ENCODE peak calls at places on chromosomes 4 and X, in six cellular contexts. One of them, this sample, is unnamed.

GRCh38 chr4:76300012-76300411 is 6.5 kb upstream of the STBD1 start:
- DNase-seq in dermis blood vessel endothelial cell: no peak
- DNase-seq in endothelial cell: no peak
- DNase-seq in uterus: no peak
- DNase-seq in AG08396: no peak
- DNase-seq in cardiac muscle cell: no peak
- DNase-seq in this sample: no peak

GRCh38 chr4:71229477-71230257 is 109.2 kb upstream of the SLC4A4 start:
- DNase-seq in cardiac muscle cell: peak; percentile 77
- DNase-seq in uterus: no peak
- DNase-seq in endothelial cell: peak; percentile 16
- DNase-seq in dermis blood vessel endothelial cell: peak; percentile 35
- DNase-seq in AG08396: peak; percentile 55
- DNase-seq in this sample: no peak

GRCh38 chrX:120014354-120015129 is 62.9 kb downstream of the RHOXF2B start:
- DNase-seq in uterus: no peak
- DNase-seq in endothelial cell: no peak
- DNase-seq in cardiac muscle cell: no peak
- DNase-seq in dermis blood vessel endothelial cell: no peak
- DNase-seq in AG08396: no peak
- DNase-seq in this sample: no peak

GRCh38 chrX:46298821-46299220 is 246.4 kb downstream of the ZNF674 start:
- DNase-seq in AG08396: peak; percentile 56
- DNase-seq in uterus: no peak
- DNase-seq in endothelial cell: no peak
- DNase-seq in dermis blood vessel endothelial cell: no peak
- DNase-seq in cardiac muscle cell: no peak
- DNase-seq in this sample: no peak

GRCh38 chrX:30153881-30154260 is 61.5 kb upstream of the MAGEB2 start:
- DNase-seq in uterus: no peak
- DNase-seq in dermis blood vessel endothelial cell: no peak
- DNase-seq in AG08396: no peak
- DNase-seq in cardiac muscle cell: no peak
- DNase-seq in endothelial cell: no peak
- DNase-seq in this sample: no peak

GRCh38 chrX:154748712-154749339 is 2.1 kb downstream of the GAB3 start:
- DNase-seq in dermis blood vessel endothelial cell: peak; percentile 77
- DNase-seq in cardiac muscle cell: peak; percentile 61
- DNase-seq in endothelial cell: peak; percentile 40
- DNase-seq in AG08396: peak; percentile 64
- DNase-seq in uterus: peak; percentile 25
- DNase-seq in this sample: no peak

GRCh38 chrX:63747331-63747730 is 37.7 kb downstream of the ARHGEF9 start:
- DNase-seq in uterus: no peak
- DNase-seq in cardiac muscle cell: peak; percentile 14
- DNase-seq in endothelial cell: no peak
- DNase-seq in AG08396: peak; percentile 37
- DNase-seq in dermis blood vessel endothelial cell: peak; percentile 85
- DNase-seq in this sample: no peak

GRCh38 chrX:15292861-15293260 is 22.6 kb downstream of the ASB11 start:
- DNase-seq in AG08396: no peak
- DNase-seq in cardiac muscle cell: no peak
- DNase-seq in dermis blood vessel endothelial cell: peak; percentile 22
- DNase-seq in endothelial cell: no peak
- DNase-seq in uterus: no peak
- DNase-seq in this sample: no peak

GRCh38 chr4:1336079-1336478 is 10.9 kb upstream of the UVSSA start:
- DNase-seq in AG08396: no peak
- DNase-seq in uterus: no peak
- DNase-seq in cardiac muscle cell: no peak
- DNase-seq in endothelial cell: no peak
- DNase-seq in dermis blood vessel endothelial cell: no peak
- DNase-seq in this sample: no peak

GRCh38 chr4:67700119-67700873 is 659 bp downstream of the UBA6 start:
- DNase-seq in cardiac muscle cell: no peak
- DNase-seq in uterus: no peak
- DNase-seq in endothelial cell: no peak
- DNase-seq in AG08396: peak; percentile 19
- DNase-seq in dermis blood vessel endothelial cell: peak; percentile 10
- DNase-seq in this sample: no peak

GRCh38 chr4:153109296-153109868 is 94.9 kb upstream of the TRIM2 start:
- DNase-seq in AG08396: no peak
- DNase-seq in uterus: no peak
- DNase-seq in cardiac muscle cell: no peak
- DNase-seq in dermis blood vessel endothelial cell: no peak
- DNase-seq in endothelial cell: no peak
- DNase-seq in this sample: no peak

GRCh38 chrX:40883021-40883619 is 147.8 kb upstream of the MED14 start:
- DNase-seq in endothelial cell: no peak
- DNase-seq in AG08396: no peak
- DNase-seq in dermis blood vessel endothelial cell: no peak
- DNase-seq in uterus: no peak
- DNase-seq in cardiac muscle cell: no peak
- DNase-seq in this sample: no peak

GRCh38 chr4:58553031-58553430 is 1442.8 kb upstream of the IGFBP7 start:
- DNase-seq in uterus: no peak
- DNase-seq in cardiac muscle cell: no peak
- DNase-seq in AG08396: no peak
- DNase-seq in endothelial cell: no peak
- DNase-seq in dermis blood vessel endothelial cell: no peak
- DNase-seq in this sample: no peak

GRCh38 chr4:48275247-48275646 is 5.6 kb upstream of the TEC start:
- DNase-seq in cardiac muscle cell: peak; percentile 18
- DNase-seq in dermis blood vessel endothelial cell: peak; percentile 45
- DNase-seq in uterus: no peak
- DNase-seq in endothelial cell: peak; percentile 20
- DNase-seq in AG08396: peak; percentile 29
- DNase-seq in this sample: no peak

GRCh38 chr4:118180776-118181175 is 146.5 kb downstream of the NDST3 start:
- DNase-seq in endothelial cell: no peak
- DNase-seq in cardiac muscle cell: no peak
- DNase-seq in dermis blood vessel endothelial cell: no peak
- DNase-seq in AG08396: no peak
- DNase-seq in uterus: no peak
- DNase-seq in this sample: no peak

GRCh38 chrX:70226048-70226447 is 8.4 kb upstream of the AWAT1 start:
- DNase-seq in uterus: no peak
- DNase-seq in cardiac muscle cell: no peak
- DNase-seq in AG08396: no peak
- DNase-seq in endothelial cell: no peak
- DNase-seq in dermis blood vessel endothelial cell: no peak
- DNase-seq in this sample: no peak

GRCh38 chr4:169649545-169650226 is 29.3 kb downstream of the CLCN3 start:
- DNase-seq in endothelial cell: no peak
- DNase-seq in cardiac muscle cell: peak; percentile 35
- DNase-seq in uterus: no peak
- DNase-seq in AG08396: no peak
- DNase-seq in dermis blood vessel endothelial cell: no peak
- DNase-seq in this sample: no peak

GRCh38 chrX:46704767-46705386 is 54.0 kb downstream of the SLC9A7 start:
- DNase-seq in endothelial cell: no peak
- DNase-seq in dermis blood vessel endothelial cell: peak; percentile 48
- DNase-seq in uterus: no peak
- DNase-seq in AG08396: no peak
- DNase-seq in cardiac muscle cell: no peak
- DNase-seq in this sample: no peak

GRCh38 chr4:152780267-152780811 is 585 bp downstream of the ARFIP1 start:
- DNase-seq in endothelial cell: peak; percentile 36
- DNase-seq in AG08396: peak; percentile 25
- DNase-seq in dermis blood vessel endothelial cell: no peak
- DNase-seq in cardiac muscle cell: no peak
- DNase-seq in uterus: no peak
- DNase-seq in this sample: no peak

GRCh38 chrX:151975736-151976275 is 1.3 kb upstream of the GABRE start:
- DNase-seq in cardiac muscle cell: no peak
- DNase-seq in endothelial cell: no peak
- DNase-seq in AG08396: no peak
- DNase-seq in uterus: no peak
- DNase-seq in dermis blood vessel endothelial cell: no peak
- DNase-seq in this sample: no peak

GRCh38 chr4:168124008-168124641 is 31.8 kb downstream of the ANXA10 start:
- DNase-seq in AG08396: no peak
- DNase-seq in dermis blood vessel endothelial cell: peak; percentile 41
- DNase-seq in endothelial cell: no peak
- DNase-seq in uterus: no peak
- DNase-seq in cardiac muscle cell: no peak
- DNase-seq in this sample: no peak

GRCh38 chr4:24001945-24002640 is 112.2 kb upstream of the PPARGC1A start:
- DNase-seq in AG08396: no peak
- DNase-seq in dermis blood vessel endothelial cell: no peak
- DNase-seq in uterus: no peak
- DNase-seq in cardiac muscle cell: no peak
- DNase-seq in endothelial cell: no peak
- DNase-seq in this sample: no peak

GRCh38 chr4:81724925-81725329 is 253.2 kb upstream of the RASGEF1B start:
- DNase-seq in dermis blood vessel endothelial cell: no peak
- DNase-seq in cardiac muscle cell: no peak
- DNase-seq in AG08396: no peak
- DNase-seq in endothelial cell: no peak
- DNase-seq in uterus: no peak
- DNase-seq in this sample: peak; percentile 38

GRCh38 chrX:136086521-136086920 is 60.8 kb upstream of the FHL1 start:
- DNase-seq in cardiac muscle cell: no peak
- DNase-seq in AG08396: no peak
- DNase-seq in dermis blood vessel endothelial cell: no peak
- DNase-seq in endothelial cell: no peak
- DNase-seq in uterus: no peak
- DNase-seq in this sample: no peak

GRCh38 chr4:112652216-112652615 is 15.3 kb downstream of the LARP7 start:
- DNase-seq in dermis blood vessel endothelial cell: no peak
- DNase-seq in uterus: no peak
- DNase-seq in AG08396: no peak
- DNase-seq in cardiac muscle cell: no peak
- DNase-seq in endothelial cell: no peak
- DNase-seq in this sample: no peak

GRCh38 chrX:39985551-39985950 is 112.2 kb downstream of the BCOR start:
- DNase-seq in dermis blood vessel endothelial cell: peak; percentile 29
- DNase-seq in uterus: no peak
- DNase-seq in endothelial cell: no peak
- DNase-seq in cardiac muscle cell: no peak
- DNase-seq in AG08396: no peak
- DNase-seq in this sample: no peak

GRCh38 chr4:85302756-85303155 is 172.2 kb upstream of the ARHGAP24 start:
- DNase-seq in endothelial cell: no peak
- DNase-seq in dermis blood vessel endothelial cell: no peak
- DNase-seq in cardiac muscle cell: no peak
- DNase-seq in AG08396: no peak
- DNase-seq in uterus: no peak
- DNase-seq in this sample: no peak

GRCh38 chr4:8867624-8868320 is 3.9 kb downstream of the HMX1 start:
- DNase-seq in uterus: no peak
- DNase-seq in endothelial cell: no peak
- DNase-seq in dermis blood vessel endothelial cell: no peak
- DNase-seq in cardiac muscle cell: no peak
- DNase-seq in AG08396: no peak
- DNase-seq in this sample: no peak

GRCh38 chrX:149641832-149642231 is 10.2 kb upstream of the TMEM185A start:
- DNase-seq in uterus: no peak
- DNase-seq in AG08396: no peak
- DNase-seq in cardiac muscle cell: no peak
- DNase-seq in endothelial cell: no peak
- DNase-seq in dermis blood vessel endothelial cell: no peak
- DNase-seq in this sample: no peak

GRCh38 chr4:967113-968104 is 6.0 kb downstream of the DGKQ start:
- DNase-seq in uterus: no peak
- DNase-seq in cardiac muscle cell: peak; percentile 38
- DNase-seq in endothelial cell: no peak
- DNase-seq in AG08396: no peak
- DNase-seq in dermis blood vessel endothelial cell: no peak
- DNase-seq in this sample: no peak

GRCh38 chr4:39068907-39069306 is 6.9 kb downstream of the KLHL5 start:
- DNase-seq in dermis blood vessel endothelial cell: peak; percentile 51
- DNase-seq in cardiac muscle cell: no peak
- DNase-seq in endothelial cell: no peak
- DNase-seq in uterus: no peak
- DNase-seq in AG08396: no peak
- DNase-seq in this sample: no peak

GRCh38 chrX:133981908-133982307 is 3.5 kb downstream of the GPC3 start:
- DNase-seq in AG08396: no peak
- DNase-seq in endothelial cell: no peak
- DNase-seq in cardiac muscle cell: no peak
- DNase-seq in dermis blood vessel endothelial cell: no peak
- DNase-seq in uterus: no peak
- DNase-seq in this sample: no peak

GRCh38 chr4:119729815-119730643 is 101.4 kb upstream of the PDE5A start:
- DNase-seq in dermis blood vessel endothelial cell: peak; percentile 45
- DNase-seq in uterus: no peak
- DNase-seq in cardiac muscle cell: no peak
- DNase-seq in endothelial cell: no peak
- DNase-seq in AG08396: peak; percentile 46
- DNase-seq in this sample: no peak

GRCh38 chr4:163107754-163108153 is 58.9 kb downstream of the NAF1 start:
- DNase-seq in endothelial cell: no peak
- DNase-seq in AG08396: peak; percentile 3
- DNase-seq in cardiac muscle cell: no peak
- DNase-seq in uterus: no peak
- DNase-seq in dermis blood vessel endothelial cell: peak; percentile 66
- DNase-seq in this sample: no peak

GRCh38 chrX:17030092-17030491 is 83.6 kb downstream of the REPS2 start:
- DNase-seq in uterus: no peak
- DNase-seq in AG08396: no peak
- DNase-seq in endothelial cell: no peak
- DNase-seq in cardiac muscle cell: no peak
- DNase-seq in dermis blood vessel endothelial cell: no peak
- DNase-seq in this sample: no peak

GRCh38 chrX:103197721-103198306 is 17.1 kb upstream of the BEX4 start:
- DNase-seq in endothelial cell: no peak
- DNase-seq in uterus: no peak
- DNase-seq in dermis blood vessel endothelial cell: peak; percentile 27
- DNase-seq in cardiac muscle cell: no peak
- DNase-seq in AG08396: no peak
- DNase-seq in this sample: no peak

GRCh38 chrX:104833401-104833800 is 267.4 kb downstream of the IL1RAPL2 start:
- DNase-seq in endothelial cell: no peak
- DNase-seq in AG08396: peak; percentile 3
- DNase-seq in uterus: no peak
- DNase-seq in dermis blood vessel endothelial cell: no peak
- DNase-seq in cardiac muscle cell: no peak
- DNase-seq in this sample: no peak

GRCh38 chrX:21943460-21944135 is 3.1 kb downstream of the SMS start:
- DNase-seq in AG08396: peak; percentile 82
- DNase-seq in dermis blood vessel endothelial cell: peak; percentile 70
- DNase-seq in uterus: no peak
- DNase-seq in endothelial cell: no peak
- DNase-seq in cardiac muscle cell: no peak
- DNase-seq in this sample: no peak

GRCh38 chr4:99352602-99353580 is at the start of gene ADH1C:
- DNase-seq in AG08396: no peak
- DNase-seq in dermis blood vessel endothelial cell: no peak
- DNase-seq in cardiac muscle cell: no peak
- DNase-seq in endothelial cell: no peak
- DNase-seq in uterus: no peak
- DNase-seq in this sample: no peak